ENCODE peak calls at places on chromosomes 6 and 20, in six cellular contexts. T is adrenal gland, E is cardiac fibroblast, G is fibroblast of lung, M is esophagus muscularis mucosa, A is lower lobe of right lung. N is an unnamed sample.

GRCh38 chr6:156438519-156438918 is 338.7 kb upstream of the ARID1B start:
- DNase-seq in T (no peak), E (no peak), G (peak), M (no peak), A (no peak), N (no peak)

GRCh38 chr6:115865914-115866313 is 194.8 kb downstream of the FRK start:
- DNase-seq in T (no peak), E (no peak), G (no peak), M (no peak), A (no peak), N (no peak)

GRCh38 chr6:128494440-128494839 is 26.0 kb downstream of the PTPRK start:
- DNase-seq in T (no peak), E (peak), G (no peak), M (no peak), A (no peak), N (no peak)

GRCh38 chr6:43705996-43706395 is 18.4 kb upstream of the MRPS18A start:
- DNase-seq in T (no peak), E (peak), G (peak), M (no peak), A (no peak), N (no peak)

GRCh38 chr6:113512581-113512980 is 344.6 kb upstream of the MARCKS start:
- DNase-seq in T (no peak), E (no peak), G (peak), M (no peak), A (no peak), N (no peak)

GRCh38 chr20:38633577-38634093 is 32.0 kb downstream of the ARHGAP40 start:
- DNase-seq in T (peak), E (peak), G (peak), M (no peak), A (peak), N (no peak)

GRCh38 chr6:137798846-137799245 is 68.2 kb upstream of the TNFAIP3 start:
- DNase-seq in T (no peak), E (no peak), G (peak), M (no peak), A (no peak), N (peak)

GRCh38 chr6:53048431-53049195 is 16.6 kb upstream of the FBXO9 start:
- DNase-seq in T (no peak), E (peak), G (peak), M (no peak), A (no peak), N (peak)

GRCh38 chr6:119453242-119453641 is 103.7 kb upstream of the MAN1A1 start:
- DNase-seq in T (no peak), E (no peak), G (no peak), M (no peak), A (no peak), N (no peak)

DNA sequence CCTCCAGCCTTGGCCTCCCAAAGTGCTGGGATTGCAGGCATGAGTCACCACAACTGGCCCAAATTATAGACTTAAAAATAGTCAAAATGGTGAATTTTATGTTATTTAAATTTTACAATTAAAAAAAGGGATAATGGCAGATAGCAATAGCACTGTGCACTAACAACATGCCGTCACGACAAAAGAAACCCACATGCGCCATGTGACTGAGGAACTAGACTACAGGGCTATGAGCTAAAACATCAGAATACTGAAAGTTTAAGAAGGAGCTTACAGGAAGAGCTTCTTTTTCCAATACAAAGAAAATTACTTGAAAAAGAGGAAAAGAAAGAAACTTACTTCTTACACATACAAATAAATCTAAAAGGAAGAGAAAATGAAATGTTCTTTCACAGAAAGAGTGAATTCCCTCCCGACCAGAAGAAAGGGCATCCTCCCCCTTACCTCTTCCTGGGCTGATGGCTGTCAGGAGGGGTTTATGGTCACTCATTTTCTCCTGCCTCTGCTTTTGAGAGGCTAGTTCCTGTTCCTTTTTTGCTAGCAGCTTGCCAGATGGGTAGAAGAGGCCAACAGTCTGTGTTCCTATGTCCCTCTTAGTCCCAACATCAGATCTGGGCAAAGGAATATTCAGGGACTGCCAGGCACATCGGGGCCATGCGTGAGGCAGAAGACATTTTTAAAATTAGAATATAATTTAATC is 54.5 kb downstream of the DZANK1 start:
- DNase-seq in T (no peak), E (no peak), G (no peak), M (no peak), A (no peak), N (no peak)
- H3K4me3 ChIP-seq in T (no peak), E (no peak), G (no peak), M (no peak), A (no peak), N (no peak)

GRCh38 chr20:19056909-19057308 is 155.5 kb upstream of the SLC24A3 start:
- DNase-seq in T (no peak), E (no peak), G (no peak), M (peak), A (no peak), N (no peak)
- TF ChIP-seq CTCF in T (no peak), E (no peak), G (no peak), M (no peak), A (no peak), N (no peak)

GRCh38 chr6:36788186-36788585 is 51.1 kb downstream of the CPNE5 start:
- DNase-seq in T (no peak), E (no peak), G (no peak), M (no peak), A (no peak), N (no peak)

GRCh38 chr6:36786055-36786675 is 53.1 kb downstream of the CPNE5 start:
- DNase-seq in T (no peak), E (no peak), G (peak), M (no peak), A (no peak), N (no peak)

GRCh38 chr6:36787210-36787609 is 52.0 kb downstream of the CPNE5 start:
- DNase-seq in T (no peak), E (no peak), G (no peak), M (no peak), A (no peak), N (no peak)

GRCh38 chr6:36791085-36791484 is 48.2 kb downstream of the CPNE5 start:
- DNase-seq in T (no peak), E (no peak), G (no peak), M (no peak), A (no peak), N (no peak)

DNA sequence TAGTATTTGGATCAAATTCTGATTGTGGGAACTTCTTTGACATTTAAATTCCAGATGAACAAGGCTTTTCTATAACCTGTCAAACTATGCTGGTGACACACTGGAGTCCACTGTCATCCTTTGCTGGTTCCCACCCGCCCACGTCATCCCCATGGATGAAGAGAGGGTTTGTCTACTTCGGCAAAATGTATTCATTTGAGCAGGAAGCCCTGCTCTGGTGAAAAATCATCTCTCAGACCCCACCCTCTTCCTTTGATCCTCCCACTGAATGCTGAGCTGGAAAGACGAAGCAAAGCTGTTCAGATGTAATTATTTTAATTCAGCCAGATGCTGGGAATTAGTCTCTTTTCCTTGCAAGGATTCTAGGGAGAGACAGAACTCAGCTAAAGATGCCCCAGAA is 50.5 kb downstream of the CPNE5 start:
- DNase-seq in T (no peak), E (peak), G (peak), M (no peak), A (no peak), N (no peak)
- H3K4me3 ChIP-seq in T (no peak), E (no peak), G (no peak), M (no peak), A (no peak), N (no peak)

GRCh38 chr6:35728663-35729348 is 8.0 kb upstream of the ARMC12 start:
- DNase-seq in T (no peak), E (no peak), G (no peak), M (no peak), A (peak), N (no peak)
- TF ChIP-seq CTCF in T (no peak), E (no peak), G (no peak), M (no peak), A (no peak), N (no peak)

GRCh38 chr6:31838968-31839367 is 11.4 kb downstream of the HSPA1B start:
- DNase-seq in T (no peak), E (no peak), G (no peak), M (no peak), A (no peak), N (no peak)

GRCh38 chr6:31836036-31836675 is 8.6 kb downstream of the HSPA1B start:
- DNase-seq in T (no peak), E (peak), G (no peak), M (no peak), A (no peak), N (no peak)

GRCh38 chr6:31834704-31835375 is 7.3 kb downstream of the HSPA1B start:
- DNase-seq in T (peak), E (peak), G (no peak), M (peak), A (peak), N (peak)

GRCh38 chr6:31836676-31837611 is 9.4 kb downstream of the HSPA1B start:
- DNase-seq in T (no peak), E (peak), G (no peak), M (no peak), A (no peak), N (peak)

GRCh38 chr6:31837612-31838553 is 10.3 kb downstream of the HSPA1B start:
- DNase-seq in T (no peak), E (peak), G (no peak), M (no peak), A (no peak), N (no peak)
- H3K4me3 ChIP-seq in T (no peak), E (peak), G (peak), M (no peak), A (peak), N (peak)